ENCODE peak calls at places on chromosomes 16 and 17, in six cellular contexts. Z, T, Q, A, O and R are unnamed samples.

GRCh38 chr17:9166678-9167077 is 145.4 kb downstream of the NTN1 start:
- DNase-seq in Z (no peak), T (no peak), Q (no peak), A (no peak), O (no peak), R (no peak)

GRCh38 chr17:28227278-28228108 is 91.5 kb upstream of the TMEM97 start:
- DNase-seq in Z (no peak), T (peak; percentile 94), Q (no peak), A (no peak), O (no peak), R (no peak)

GRCh38 chr17:73686961-73687360 is 42.7 kb upstream of the SDK2 start:
- DNase-seq in Z (no peak), T (no peak), Q (no peak), A (no peak), O (no peak), R (no peak)

GRCh38 chr17:8225813-8226535 is 15.6 kb upstream of the AURKB start:
- DNase-seq in Z (peak; percentile 20), T (peak; percentile 44), Q (no peak), A (peak; percentile 78), O (peak; percentile 68), R (peak; percentile 59)

GRCh38 chr16:83935005-83935857 is 17.8 kb upstream of the OSGIN1 start:
- DNase-seq in Z (no peak), T (no peak), Q (no peak), A (no peak), O (no peak), R (no peak)

GRCh38 chr16:23114131-23114904 is 34.9 kb downstream of the USP31 start:
- DNase-seq in Z (no peak), T (no peak), Q (no peak), A (no peak), O (no peak), R (no peak)

GRCh38 chr17:79832211-79833109 is 6.8 kb downstream of the CBX4 start:
- DNase-seq in Z (peak; percentile 64), T (no peak), Q (peak; percentile 85), A (no peak), O (no peak), R (peak; percentile 14)

GRCh38 chr17:66483946-66484345 is 181.5 kb downstream of the PRKCA start:
- DNase-seq in Z (no peak), T (no peak), Q (no peak), A (no peak), O (no peak), R (no peak)

GRCh38 chr17:67400193-67400592 is 23.1 kb downstream of the PITPNC1 start:
- DNase-seq in Z (no peak), T (no peak), Q (no peak), A (peak; percentile 27), O (no peak), R (no peak)

GRCh38 chr17:72119963-72120877 is 600 bp upstream of the SOX9 start:
- DNase-seq in Z (no peak), T (peak; percentile 59), Q (peak; percentile 79), A (no peak), O (no peak), R (no peak)

GRCh38 chr17:47821031-47821423 is 567 bp downstream of the OSBPL7 start:
- DNase-seq in Z (peak; percentile 23), T (no peak), Q (no peak), A (no peak), O (no peak), R (no peak)

GRCh38 chr17:2336215-2337151 is at the start of gene TSR1:
- DNase-seq in Z (peak; percentile 84), T (peak; percentile 99), Q (peak; percentile 87), A (peak; percentile 92), O (peak; percentile 55), R (peak; percentile 91)
- TF ChIP-seq CTCF in Z (peak; percentile 39), T (peak; percentile 38), Q (peak; percentile 76), A (no peak), O (no peak), R (no peak)

GRCh38 chr17:21213491-21214014 is 408 bp downstream of the TMEM11 start:
- DNase-seq in Z (peak; percentile 76), T (peak; percentile 72), Q (no peak), A (no peak), O (no peak), R (peak; percentile 81)

GRCh38 chr17:21210411-21211076 is 3.4 kb downstream of the TMEM11 start:
- DNase-seq in Z (no peak), T (no peak), Q (no peak), A (no peak), O (no peak), R (peak; percentile 36)

GRCh38 chr17:21213005-21213404 is 956 bp downstream of the TMEM11 start:
- DNase-seq in Z (no peak), T (no peak), Q (no peak), A (peak; percentile 10), O (no peak), R (no peak)

GRCh38 chr17:21214015-21214776 is at the start of gene TMEM11:
- DNase-seq in Z (peak; percentile 88), T (peak; percentile 94), Q (peak; percentile 86), A (peak; percentile 97), O (peak; percentile 71), R (peak; percentile 99)

DNA sequence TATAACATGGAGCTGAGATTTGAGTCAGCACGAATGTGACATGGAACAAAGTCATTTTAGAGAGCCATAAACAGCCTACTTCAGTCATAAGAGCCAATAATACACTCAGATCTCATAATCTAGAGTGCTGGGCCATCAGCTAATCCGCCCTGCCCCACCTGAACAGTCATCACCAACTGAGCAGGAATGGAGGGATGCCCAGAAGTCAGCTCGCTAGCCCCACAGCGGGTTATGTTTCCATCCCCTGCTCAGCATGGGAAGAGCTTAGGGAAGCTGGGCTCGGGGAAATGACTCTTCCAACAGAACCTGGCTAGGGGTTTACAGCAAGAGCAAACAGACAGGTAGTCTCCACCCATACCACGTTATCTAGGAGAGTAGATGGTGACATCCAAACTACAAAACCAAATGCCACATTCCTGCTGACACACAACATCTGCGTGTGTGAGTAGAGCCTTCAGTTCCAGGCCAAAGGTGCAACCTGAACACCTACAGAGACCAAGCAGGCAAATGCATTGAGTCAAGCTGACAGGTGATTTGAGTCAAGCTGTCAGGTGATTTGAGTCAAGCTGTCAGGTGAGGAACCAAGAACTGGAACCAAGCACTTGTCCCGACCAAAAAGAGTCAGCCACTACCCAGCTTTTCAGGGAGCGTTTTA is 2.0 kb downstream of the TMEM11 start:
- DNase-seq in Z (no peak), T (no peak), Q (no peak), A (no peak), O (no peak), R (no peak)
- TF ChIP-seq POLR2A in Z (no peak), T (no peak), Q (no peak), A (no peak), O (no peak), R (no peak)

GRCh38 chr17:31900877-31901276 is 631 bp downstream of the UTP6 start:
- DNase-seq in Z (peak; percentile 31), T (peak; percentile 41), Q (peak; percentile 16), A (no peak), O (no peak), R (peak; percentile 34)
- TF ChIP-seq MYC in Z (no peak), T (no peak), Q (no peak), A (no peak), O (no peak), R (no peak)

DNA sequence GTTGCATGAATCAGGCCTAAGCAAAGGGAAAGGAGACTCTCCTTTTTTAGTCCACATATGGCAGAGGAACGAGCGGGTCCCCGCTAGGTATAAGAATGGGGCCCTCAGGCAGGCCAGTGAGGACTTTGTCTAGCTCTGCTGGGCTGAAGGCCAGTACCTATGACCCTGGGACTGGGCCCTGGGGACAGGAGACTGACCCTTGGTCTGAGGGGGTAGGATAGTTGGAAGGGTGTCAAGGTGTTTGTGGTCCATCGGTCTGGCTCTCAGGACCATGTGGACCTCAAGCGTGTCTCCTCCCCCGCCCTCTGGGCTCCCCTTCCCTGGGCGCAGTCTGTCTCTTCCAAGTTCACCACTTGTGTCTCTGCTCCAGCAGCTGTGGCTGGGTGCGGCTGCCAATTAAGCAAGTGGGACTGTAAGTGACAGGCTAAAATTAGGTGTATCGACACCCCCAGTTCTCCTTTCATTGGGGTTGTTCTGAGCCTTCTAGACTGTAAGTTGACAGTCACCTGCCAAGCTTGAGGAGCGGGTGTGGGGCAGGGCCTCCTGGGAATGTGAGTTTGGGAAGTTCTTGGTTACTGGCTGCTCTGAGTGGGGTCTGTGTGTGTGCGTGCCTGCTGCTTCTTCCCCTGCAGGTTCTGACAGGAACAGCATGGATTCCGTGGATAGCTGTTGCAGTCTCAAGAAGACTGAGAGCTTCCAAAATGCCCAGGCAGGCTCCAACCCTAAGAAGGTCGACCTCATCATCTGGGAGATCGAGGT is 24.5 kb downstream of the AKAP1 start:
- DNase-seq in Z (no peak), T (no peak), Q (no peak), A (no peak), O (no peak), R (peak; percentile 41)
- TF ChIP-seq CTCF in Z (peak; percentile 18), T (no peak), Q (no peak), A (no peak), O (no peak), R (no peak)

GRCh38 chr17:37090941-37091340 is 142.2 kb downstream of the AATF start:
- DNase-seq in Z (no peak), T (no peak), Q (no peak), A (no peak), O (no peak), R (no peak)
- TF ChIP-seq POLR2A in Z (no peak), T (no peak), Q (no peak), A (no peak), O (no peak), R (no peak)

GRCh38 chr17:65388911-65389310 is 172.5 kb downstream of the AXIN2 start:
- DNase-seq in Z (no peak), T (no peak), Q (no peak), A (no peak), O (no peak), R (no peak)

GRCh38 chr17:65385726-65386125 is 175.7 kb downstream of the AXIN2 start:
- DNase-seq in Z (peak; percentile 51), T (no peak), Q (no peak), A (no peak), O (no peak), R (no peak)

GRCh38 chr17:65387322-65387721 is 174.1 kb downstream of the AXIN2 start:
- DNase-seq in Z (no peak), T (no peak), Q (no peak), A (no peak), O (no peak), R (no peak)

GRCh38 chr17:65381160-65381559 is 180.3 kb downstream of the AXIN2 start:
- DNase-seq in Z (no peak), T (no peak), Q (no peak), A (no peak), O (no peak), R (no peak)

GRCh38 chr17:65385071-65385470 is 176.4 kb downstream of the AXIN2 start:
- DNase-seq in Z (no peak), T (no peak), Q (no peak), A (no peak), O (no peak), R (no peak)
- TF ChIP-seq MYC in Z (no peak), T (no peak), Q (no peak), A (no peak), O (no peak), R (no peak)